ENCODE peak calls at places on chromosomes 1 and 21, in six cellular contexts. K is tibial nerve, U is neural progenitor cell, L is stomach, M is prostate gland, A is cardiac fibroblast. N is an unnamed sample.

GRCh38 chr1:221884821-221885220 is 142.9 kb upstream of the DUSP10 start:
- DNase-seq in K (no peak), U (no peak), L (no peak), M (no peak), A (peak; percentile 49), N (peak; percentile 46)

GRCh38 chr1:154329551-154330131 is 4.3 kb downstream of the ATP8B2 start:
- DNase-seq in K (no peak), U (no peak), L (no peak), M (no peak), A (no peak), N (peak; percentile 44)

GRCh38 chr1:113217447-113218208 is 144.6 kb downstream of the LRIG2 start:
- DNase-seq in K (no peak), U (no peak), L (no peak), M (no peak), A (no peak), N (no peak)

GRCh38 chr1:230084408-230085177 is 17.6 kb downstream of the GALNT2 start:
- DNase-seq in K (peak; percentile 62), U (no peak), L (peak; percentile 34), M (peak; percentile 44), A (peak; percentile 95), N (peak; percentile 95)

GRCh38 chr1:29849038-29849750 is 612.9 kb downstream of the PTPRU start:
- DNase-seq in K (peak; percentile 13), U (peak; percentile 76), L (peak; percentile 33), M (no peak), A (peak; percentile 32), N (peak; percentile 4)

GRCh38 chr1:160338580-160338979 is 4.5 kb downstream of the COPA start:
- DNase-seq in K (no peak), U (no peak), L (no peak), M (no peak), A (no peak), N (no peak)

GRCh38 chr1:244780311-244780710 is 55.1 kb upstream of the COX20 start:
- DNase-seq in K (no peak), U (no peak), L (no peak), M (no peak), A (no peak), N (no peak)

GRCh38 chr1:153488731-153489130 is 28.3 kb upstream of the S100A7 start:
- DNase-seq in K (no peak), U (no peak), L (peak; percentile 60), M (no peak), A (peak; percentile 89), N (no peak)

GRCh38 chr1:205458777-205459566 is 3.1 kb upstream of the BLACAT1 start:
- DNase-seq in K (no peak), U (peak; percentile 90), L (no peak), M (no peak), A (peak; percentile 76), N (peak; percentile 45)

GRCh38 chr1:183126000-183126366 is 60.1 kb upstream of the LAMC2 start:
- DNase-seq in K (no peak), U (no peak), L (no peak), M (no peak), A (no peak), N (no peak)

GRCh38 chr21:39628380-39628779 is 15.6 kb downstream of the B3GALT5 start:
- DNase-seq in K (no peak), U (no peak), L (no peak), M (no peak), A (no peak), N (peak; percentile 30)

GRCh38 chr1:153628638-153629342 is 556 bp downstream of the S100A1 start:
- DNase-seq in K (no peak), U (no peak), L (no peak), M (no peak), A (no peak), N (no peak)

GRCh38 chr1:109503935-109504334 is 5.6 kb downstream of the AMIGO1 start:
- DNase-seq in K (no peak), U (no peak), L (no peak), M (no peak), A (no peak), N (no peak)

GRCh38 chr1:118494998-118495397 is 310.0 kb upstream of the SPAG17 start:
- DNase-seq in K (no peak), U (no peak), L (no peak), M (no peak), A (no peak), N (no peak)

GRCh38 chr1:109643385-109644230 is 12.3 kb upstream of the GSTM4 start:
- DNase-seq in K (peak; percentile 64), U (peak; percentile 92), L (peak; percentile 90), M (peak; percentile 76), A (peak; percentile 79), N (peak; percentile 81)

GRCh38 chr1:85027242-85027983 is 20.9 kb downstream of the MCOLN3 start:
- DNase-seq in K (no peak), U (peak; percentile 26), L (no peak), M (no peak), A (peak; percentile 66), N (peak; percentile 23)

GRCh38 chr1:61079276-61079897 is 3.0 kb upstream of the NFIA start:
- DNase-seq in K (peak; percentile 41), U (no peak), L (no peak), M (no peak), A (no peak), N (no peak)

GRCh38 chr1:196497824-196498223 is 110.4 kb downstream of the KCNT2 start:
- DNase-seq in K (no peak), U (no peak), L (no peak), M (no peak), A (no peak), N (no peak)

GRCh38 chr1:196493881-196494280 is 114.4 kb downstream of the KCNT2 start:
- DNase-seq in K (no peak), U (no peak), L (no peak), M (no peak), A (no peak), N (no peak)

DNA sequence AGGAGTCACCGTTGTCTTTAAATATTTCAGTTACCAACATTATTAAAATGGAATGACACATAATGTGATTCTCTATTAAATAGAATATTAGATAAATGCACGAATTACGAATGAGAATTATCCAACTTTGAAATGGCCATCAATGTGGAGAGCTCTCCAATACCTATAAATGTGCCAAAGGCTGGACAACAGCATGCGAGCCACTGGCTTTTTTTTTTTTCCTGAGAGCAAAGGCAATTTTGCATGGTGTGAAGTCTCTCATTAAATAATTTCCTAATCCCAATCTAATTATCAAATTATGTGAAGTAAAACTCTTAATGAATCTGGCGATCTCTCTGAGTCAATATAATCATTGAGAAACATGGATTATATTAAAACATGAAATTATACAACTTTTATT is 113.5 kb downstream of the KCNT2 start:
- DNase-seq in K (no peak), U (no peak), L (no peak), M (no peak), A (no peak), N (no peak)
- H3K4me3 ChIP-seq in K (no peak overlapping the region), U (no peak overlapping the region), L (no peak overlapping the region), M (no peak overlapping the region), A (no peak overlapping the region), N (no peak overlapping the region)

GRCh38 chr21:41659791-41660560 is 106.9 kb downstream of the RIPK4 start:
- DNase-seq in K (peak; percentile 19), U (no peak), L (no peak), M (no peak), A (peak; percentile 70), N (peak; percentile 44)
- TF ChIP-seq CTCF in K (no peak), U (no peak), L (no peak), M (no peak), A (peak; percentile 72), N (no peak)

DNA sequence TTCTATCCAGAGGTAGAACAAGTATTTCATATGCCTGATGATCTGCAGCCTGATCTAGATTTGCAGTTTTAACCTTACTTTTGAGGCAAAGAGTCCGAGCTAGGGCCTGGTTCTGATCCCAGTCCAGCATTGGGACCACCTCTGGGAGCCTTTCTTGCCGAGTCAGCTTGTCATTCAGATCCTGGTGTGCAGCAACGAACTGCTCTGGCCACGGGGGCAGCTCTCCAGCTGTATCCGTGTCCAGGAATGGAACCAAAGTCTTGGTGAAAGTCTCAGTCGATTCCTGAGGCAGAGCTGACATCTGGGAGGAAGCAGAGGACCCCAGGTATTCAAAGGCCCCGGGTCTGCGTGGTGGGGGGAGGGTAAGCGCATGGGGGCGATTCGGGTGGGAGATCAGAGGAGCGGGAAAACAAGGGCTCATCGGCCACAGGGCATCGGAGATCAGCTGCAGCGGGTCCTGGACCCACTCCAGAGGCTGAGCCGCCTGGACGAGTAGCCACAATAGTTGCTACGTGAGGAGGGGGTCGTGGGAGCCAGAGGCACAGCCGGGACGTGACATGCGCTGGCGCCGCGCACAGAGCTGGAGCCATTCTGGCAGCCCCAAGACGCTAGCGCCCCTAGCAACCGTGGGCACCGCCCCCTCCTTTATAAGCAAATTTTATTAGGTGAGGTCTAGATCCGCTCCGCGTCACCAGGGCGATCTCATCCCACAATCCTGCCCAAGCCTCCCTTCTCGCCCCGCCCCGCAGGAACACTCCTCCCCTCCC is 32.4 kb upstream of the BSDC1 start:
- DNase-seq in K (no peak), U (peak; percentile 28), L (no peak), M (peak; percentile 65), A (peak; percentile 20), N (no peak)
- H3K4me3 ChIP-seq in K (no peak overlapping the region), U (no peak overlapping the region), L (peak overlapping the region; percentile 41), M (peak overlapping the region; percentile 37), A (peak overlapping the region; percentile 36), N (peak overlapping the region; percentile 13)

DNA sequence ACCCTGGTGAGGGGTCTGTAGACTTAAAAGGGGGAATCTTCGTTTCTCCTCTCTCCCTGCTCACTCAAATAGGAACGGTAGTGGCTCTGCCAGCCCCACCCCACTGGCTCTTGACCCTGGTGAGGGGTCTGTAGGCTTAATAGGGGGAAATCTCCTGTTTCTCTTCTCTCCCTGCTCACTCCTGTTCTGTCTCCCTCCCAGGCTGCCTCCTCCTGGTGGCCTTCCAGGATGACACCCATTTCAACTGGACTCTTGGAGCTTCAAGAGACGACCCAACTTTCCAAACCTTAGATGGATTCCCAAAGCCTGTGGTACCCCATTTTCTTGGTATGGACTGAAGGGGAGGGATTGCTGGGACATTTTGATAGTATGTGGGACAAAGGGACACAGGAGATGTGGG is 1.4 kb upstream of the EPHB2 start:
- DNase-seq in K (no peak), U (peak; percentile 48), L (no peak), M (no peak), A (no peak), N (no peak)
- TF ChIP-seq CTCF in K (no peak), U (peak; percentile 49), L (no peak), M (no peak), A (peak; percentile 21), N (no peak)

DNA sequence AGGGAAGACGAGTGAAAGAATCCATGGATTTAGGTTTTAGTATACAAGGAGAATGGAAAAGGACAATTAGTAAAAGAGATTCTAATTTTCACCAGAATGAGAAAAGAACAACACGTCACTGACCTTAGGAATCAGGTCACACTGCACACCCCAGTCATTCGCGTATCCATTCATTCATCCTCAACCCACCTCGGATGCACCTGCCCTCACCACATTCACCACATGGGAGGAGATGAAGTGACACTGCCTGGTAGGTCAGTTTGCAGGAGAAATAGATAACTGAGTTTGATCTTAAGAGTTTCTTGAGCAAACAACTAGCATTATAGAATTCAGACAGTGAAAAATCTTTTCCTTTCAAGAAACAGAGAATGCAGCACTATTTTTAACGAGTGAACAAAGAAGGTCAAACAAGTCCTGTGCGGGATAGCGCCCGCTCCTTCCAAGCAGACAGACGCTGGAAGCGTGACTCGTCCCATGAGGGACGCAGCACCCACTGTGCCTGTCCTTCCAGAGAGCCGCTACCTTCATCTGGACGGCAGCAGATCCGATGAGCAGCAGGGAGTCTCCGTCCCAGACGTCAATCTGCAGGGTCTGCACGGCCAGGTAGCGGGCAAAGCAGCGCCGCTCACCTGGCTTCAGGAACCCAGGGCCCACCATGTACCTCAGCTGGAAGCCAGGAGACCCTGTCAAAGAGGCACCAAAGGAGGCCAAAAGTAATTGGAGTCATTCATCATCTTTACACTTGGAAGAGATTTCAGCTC is 101.7 kb downstream of the NPHP4 start:
- DNase-seq in K (no peak), U (no peak), L (no peak), M (no peak), A (no peak), N (no peak)
- H3K4me3 ChIP-seq in K (no peak overlapping the region), U (no peak overlapping the region), L (no peak overlapping the region), M (no peak overlapping the region), A (no peak overlapping the region), N (no peak overlapping the region)

N was measured in foreskin fibroblast.